ENCODE peak calls at places on chromosomes 12 and 14, in four cellular contexts. G is renal cortical epithelial cell, W is uterus, R is epithelial cell of esophagus. A is an unnamed sample.

GRCh38 chr14:58587271-58587670 is 50.5 kb upstream of the DACT1 start:
- DNase-seq in R (no peak), G (no peak), W (no peak), A (no peak)

GRCh38 chr14:36928432-36928831 is 244.0 kb downstream of the SLC25A21 start:
- DNase-seq in R (no peak), W (no peak), G (no peak), A (no peak)

GRCh38 chr12:21634245-21634644 is 23.4 kb downstream of the LDHB start:
- DNase-seq in R (no peak), G (no peak), W (no peak), A (no peak)

GRCh38 chr12:39620664-39621658 is 1.4 kb upstream of the ABCD2 start:
- DNase-seq in R (no peak), W (no peak), G (peak), A (no peak)

GRCh38 chr12:104569348-104570173 is 112.8 kb downstream of the CHST11 start:
- DNase-seq in W (no peak), G (no peak), R (no peak), A (no peak)

GRCh38 chr12:86613306-86613705 is 357.1 kb upstream of the MGAT4C start:
- DNase-seq in W (no peak), G (no peak), R (peak), A (peak)

GRCh38 chr12:104750061-104750460 is 208.0 kb downstream of the SLC41A2 start:
- DNase-seq in R (peak), W (no peak), G (peak), A (no peak)

GRCh38 chr14:22122227-22123187 is 448.9 kb upstream of the OR4E1 start:
- DNase-seq in G (peak), W (no peak), R (peak), A (peak)

GRCh38 chr12:26523708-26524150 is 309.3 kb downstream of the ITPR2 start:
- DNase-seq in G (peak), W (peak), R (peak), A (peak)

GRCh38 chr12:64801381-64801780 is 23.1 kb upstream of the TBC1D30 start:
- DNase-seq in R (no peak), W (no peak), G (no peak), A (no peak)

GRCh38 chr12:22865822-22866221 is 240.9 kb downstream of the ETNK1 start:
- DNase-seq in G (no peak), R (no peak), W (no peak), A (no peak)

A was measured in mammary epithelial cell.